ENCODE peak calls at places on chromosomes 1 and 21, in five cellular contexts. J, X, R, O and V are unnamed samples.

GRCh38 chr1:234476172-234476571 is 2.8 kb downstream of the TARBP1 start:
- DNase-seq in R (no peak), X (no peak), J (no peak), O (no peak), V (no peak)

GRCh38 chr1:165648919-165649572 is 18.0 kb downstream of the MGST3 start:
- DNase-seq in X (no peak), J (no peak), O (no peak), R (no peak), V (no peak)

GRCh38 chr1:193593355-193593874 is 407.0 kb upstream of the B3GALT2 start:
- DNase-seq in X (no peak), O (no peak), J (no peak), R (no peak), V (no peak)

GRCh38 chr1:33634806-33635205 is 162.4 kb downstream of the ZSCAN20 start:
- DNase-seq in O (peak; percentile 51), J (peak; percentile 66), R (no peak), X (peak; percentile 50), V (no peak)

GRCh38 chr1:163346326-163346870 is 24.6 kb downstream of the NUF2 start:
- DNase-seq in O (no peak), X (no peak), R (no peak), J (no peak), V (no peak)

GRCh38 chr1:150420560-150421265 is 56.8 kb downstream of the RPRD2 start:
- DNase-seq in O (no peak), X (no peak), R (no peak), J (no peak), V (no peak)

GRCh38 chr1:58648864-58649263 is 51.0 kb downstream of the MYSM1 start:
- DNase-seq in O (no peak), J (no peak), X (no peak), R (no peak), V (no peak)

GRCh38 chr1:66940968-66941367 is 16.2 kb downstream of the MIER1 start:
- DNase-seq in O (no peak), R (no peak), X (no peak), J (no peak), V (no peak)

GRCh38 chr1:171220551-171221175 is 27.6 kb upstream of the FMO1 start:
- DNase-seq in O (peak; percentile 9), X (peak; percentile 36), R (no peak), J (peak; percentile 50), V (no peak)

GRCh38 chr1:56415258-56415657 is 164.1 kb downstream of the PLPP3 start:
- DNase-seq in O (no peak), X (no peak), J (no peak), R (no peak), V (no peak)

GRCh38 chr1:44077421-44077820 is 41.2 kb upstream of the KLF17 start:
- DNase-seq in R (no peak), J (no peak), X (no peak), O (no peak), V (no peak)

GRCh38 chr1:12600880-12601633 is 17.0 kb downstream of the DHRS3 start:
- DNase-seq in O (no peak), R (no peak), J (peak; percentile 71), X (no peak), V (no peak)

GRCh38 chr1:197675475-197676324 is 99.6 kb downstream of the DENND1B start:
- DNase-seq in O (no peak), R (no peak), X (no peak), J (no peak), V (no peak)

GRCh38 chr1:28199328-28200233 is 23.1 kb upstream of the PTAFR start:
- DNase-seq in O (no peak), R (no peak), J (no peak), X (no peak), V (no peak)

GRCh38 chr1:64073705-64074104 is 129.7 kb upstream of the UBE2U start:
- DNase-seq in J (no peak), R (no peak), O (no peak), X (no peak), V (no peak)

GRCh38 chr21:14995695-14996490 is 68.9 kb downstream of the NRIP1 start:
- DNase-seq in X (no peak), J (no peak), O (no peak), R (peak; percentile 69), V (no peak)

GRCh38 chr1:174052621-174053020 is 30.5 kb upstream of the RC3H1 start:
- DNase-seq in X (no peak), J (no peak), O (no peak), R (no peak), V (no peak)

GRCh38 chr1:204565617-204566582 is 49.7 kb downstream of the MDM4 start:
- DNase-seq in R (no peak), X (peak; percentile 41), J (peak; percentile 57), O (peak; percentile 87), V (peak; percentile 47)

GRCh38 chr1:155307247-155307740 is 1.4 kb upstream of the FDPS start:
- DNase-seq in X (no peak), O (no peak), J (no peak), R (no peak), V (no peak)

GRCh38 chr1:226627924-226628623 is 79.5 kb downstream of the STUM start:
- DNase-seq in O (no peak), X (no peak), J (no peak), R (no peak), V (no peak)

GRCh38 chr1:26900815-26901511 is 696 bp upstream of the GPATCH3 start:
- DNase-seq in X (no peak), J (no peak), O (no peak), R (no peak), V (no peak)

GRCh38 chr1:12472798-12473551 is 145.0 kb downstream of the DHRS3 start:
- DNase-seq in J (no peak), O (no peak), X (no peak), R (no peak), V (no peak)

GRCh38 chr1:147539122-147539575 is 2.2 kb upstream of the BCL9 start:
- DNase-seq in J (no peak), R (no peak), O (peak; percentile 75), X (peak; percentile 8), V (no peak)

GRCh38 chr1:156936721-156937220 is 16.3 kb downstream of the LRRC71 start:
- DNase-seq in R (no peak), J (no peak), O (no peak), X (no peak), V (no peak)

GRCh38 chr1:84892657-84893618 is at the start of gene LPAR3:
- DNase-seq in O (peak; percentile 79), J (peak; percentile 31), R (no peak), X (peak; percentile 37), V (no peak)

GRCh38 chr1:38558476-38559179 is 300.9 kb downstream of the RRAGC start:
- DNase-seq in R (no peak), J (no peak), O (no peak), X (no peak), V (no peak)